ENCODE peak calls at places on chromosomes 11 and 22, in ten cellular contexts. D, Q, P, W, U, E, A, J, B and Y are unnamed samples.

GRCh38 chr11:17165247-17165890 is 42.4 kb downstream of the PIK3C2A start:
- DNase-seq in D (no peak), Q (no peak), P (no peak), W (no peak), U (no peak), E (no peak), A (no peak), J (no peak), B (no peak), Y (no peak)

GRCh38 chr22:29739346-29739875 is 19.6 kb downstream of the CABP7 start:
- DNase-seq in D (no peak), Q (no peak), P (no peak), W (no peak), U (no peak), E (no peak), A (no peak), J (no peak), B (no peak), Y (no peak)

GRCh38 chr11:134686418-134686817 is 274.4 kb upstream of the B3GAT1 start:
- DNase-seq in D (no peak), Q (no peak), P (no peak), W (no peak), U (peak; percentile 51), E (no peak), A (no peak), J (no peak), B (peak; percentile 28), Y (no peak)

GRCh38 chr22:17281026-17281809 is 62.0 kb upstream of the ADA2 start:
- DNase-seq in D (no peak), Q (no peak), P (no peak), W (no peak), U (no peak), E (peak; percentile 83), A (no peak), J (no peak), B (no peak), Y (peak; percentile 21)

GRCh38 chr11:69828276-69828970 is 9.2 kb upstream of the FGF3 start:
- DNase-seq in D (no peak), Q (no peak), P (no peak), W (no peak), U (no peak), E (no peak), A (no peak), J (no peak), B (peak; percentile 81), Y (no peak)

GRCh38 chr11:1640076-1640946 is 10.7 kb downstream of the KRTAP5-5 start:
- DNase-seq in D (peak; percentile 9), Q (peak; percentile 45), P (no peak), W (no peak), U (peak; percentile 74), E (no peak), A (no peak), J (peak; percentile 24), B (peak; percentile 72), Y (no peak)

GRCh38 chr11:54979375-54979774 is 272.7 kb downstream of the OR4A5 start:
- DNase-seq in D (no peak), Q (no peak), P (no peak), W (no peak), U (no peak), E (no peak), A (no peak), J (no peak), B (no peak), Y (no peak)

GRCh38 chr11:76606102-76606793 is 64.3 kb downstream of the LRRC32 start:
- DNase-seq in D (no peak), Q (no peak), P (no peak), W (no peak), U (no peak), E (peak; percentile 87), A (no peak), J (no peak), B (no peak), Y (no peak)

GRCh38 chr11:118615996-118616395 is 8.6 kb downstream of the PHLDB1 start:
- DNase-seq in D (no peak), Q (no peak), P (no peak), W (no peak), U (no peak), E (peak; percentile 72), A (no peak), J (no peak), B (peak; percentile 49), Y (no peak)

GRCh38 chr11:130022799-130023198 is 20.2 kb upstream of the PRDM10 start:
- DNase-seq in D (no peak), Q (no peak), P (no peak), W (no peak), U (no peak), E (no peak), A (no peak), J (peak; percentile 34), B (no peak), Y (no peak)

GRCh38 chr11:87463486-87464102 is 425.9 kb downstream of the TMEM135 start:
- DNase-seq in D (peak; percentile 10), Q (no peak), P (no peak), W (no peak), U (no peak), E (no peak), A (no peak), J (peak; percentile 50), B (peak; percentile 72), Y (no peak)